ENCODE peak calls at places on chromosomes 6 and 20, in nine cellular contexts. One of them, this sample, is unnamed.

GRCh38 chr6:16420715-16421461 is 182.5 kb downstream of the GMPR start:
- DNase-seq in psoas muscle: no peak
- DNase-seq in tibial artery: no peak
- DNase-seq in heart right ventricle: no peak
- DNase-seq in cardiac muscle cell: peak; percentile 66
- DNase-seq in small intestine: peak; percentile 24
- DNase-seq in AG04450: peak; percentile 33
- DNase-seq in CD8-positive, alpha-beta memory T cell: peak; percentile 20
- DNase-seq in heart left ventricle: no peak
- DNase-seq in this sample: no peak

GRCh38 chr6:108699290-108700041 is 138.7 kb downstream of the FOXO3 start:
- DNase-seq in heart right ventricle: peak; percentile 62
- DNase-seq in tibial artery: no peak
- DNase-seq in small intestine: no peak
- DNase-seq in cardiac muscle cell: peak; percentile 76
- DNase-seq in psoas muscle: no peak
- DNase-seq in heart left ventricle: peak; percentile 71
- DNase-seq in AG04450: no peak
- DNase-seq in CD8-positive, alpha-beta memory T cell: no peak
- DNase-seq in this sample: peak; percentile 38

GRCh38 chr6:24547243-24547642 is 52.5 kb downstream of the ALDH5A1 start:
- DNase-seq in heart left ventricle: no peak
- DNase-seq in psoas muscle: no peak
- DNase-seq in small intestine: no peak
- DNase-seq in CD8-positive, alpha-beta memory T cell: no peak
- DNase-seq in tibial artery: no peak
- DNase-seq in heart right ventricle: no peak
- DNase-seq in cardiac muscle cell: peak; percentile 8
- DNase-seq in AG04450: no peak
- DNase-seq in this sample: no peak

GRCh38 chr6:25375125-25375524 is 96.0 kb downstream of the CARMIL1 start:
- DNase-seq in cardiac muscle cell: no peak
- DNase-seq in CD8-positive, alpha-beta memory T cell: no peak
- DNase-seq in AG04450: no peak
- DNase-seq in heart left ventricle: no peak
- DNase-seq in small intestine: no peak
- DNase-seq in tibial artery: no peak
- DNase-seq in psoas muscle: no peak
- DNase-seq in heart right ventricle: no peak
- DNase-seq in this sample: no peak

GRCh38 chr6:81938014-81938761 is 185.7 kb upstream of the TENT5A start:
- DNase-seq in heart right ventricle: no peak
- DNase-seq in tibial artery: no peak
- DNase-seq in CD8-positive, alpha-beta memory T cell: no peak
- DNase-seq in small intestine: peak; percentile 95
- DNase-seq in heart left ventricle: no peak
- DNase-seq in cardiac muscle cell: peak; percentile 89
- DNase-seq in AG04450: peak; percentile 75
- DNase-seq in psoas muscle: no peak
- DNase-seq in this sample: no peak

GRCh38 chr6:45772886-45773285 is 242.8 kb downstream of the CLIC5 start:
- DNase-seq in psoas muscle: no peak
- DNase-seq in small intestine: no peak
- DNase-seq in tibial artery: no peak
- DNase-seq in cardiac muscle cell: no peak
- DNase-seq in AG04450: no peak
- DNase-seq in heart right ventricle: no peak
- DNase-seq in heart left ventricle: no peak
- DNase-seq in CD8-positive, alpha-beta memory T cell: no peak
- DNase-seq in this sample: no peak

GRCh38 chr20:63120286-63121090 is 95.4 kb downstream of the YTHDF1 start:
- DNase-seq in heart left ventricle: peak; percentile 15
- DNase-seq in psoas muscle: no peak
- DNase-seq in tibial artery: no peak
- DNase-seq in small intestine: no peak
- DNase-seq in heart right ventricle: no peak
- DNase-seq in cardiac muscle cell: no peak
- DNase-seq in AG04450: no peak
- DNase-seq in CD8-positive, alpha-beta memory T cell: no peak
- DNase-seq in this sample: no peak

GRCh38 chr6:166989427-166990034 is 9.7 kb upstream of the CEP43 start:
- DNase-seq in heart right ventricle: peak; percentile 35
- DNase-seq in tibial artery: no peak
- DNase-seq in psoas muscle: no peak
- DNase-seq in cardiac muscle cell: peak; percentile 62
- DNase-seq in heart left ventricle: no peak
- DNase-seq in AG04450: peak; percentile 11
- DNase-seq in CD8-positive, alpha-beta memory T cell: no peak
- DNase-seq in small intestine: peak; percentile 28
- DNase-seq in this sample: no peak

GRCh38 chr6:130517444-130517931 is 151.7 kb downstream of the TMEM200A start:
- DNase-seq in heart left ventricle: no peak
- DNase-seq in AG04450: no peak
- DNase-seq in psoas muscle: no peak
- DNase-seq in cardiac muscle cell: no peak
- DNase-seq in heart right ventricle: no peak
- DNase-seq in tibial artery: no peak
- DNase-seq in small intestine: peak; percentile 8
- DNase-seq in CD8-positive, alpha-beta memory T cell: no peak
- DNase-seq in this sample: no peak

GRCh38 chr6:11273406-11274065 is 41.1 kb upstream of the NEDD9 start:
- DNase-seq in tibial artery: no peak
- DNase-seq in CD8-positive, alpha-beta memory T cell: no peak
- DNase-seq in heart left ventricle: no peak
- DNase-seq in psoas muscle: no peak
- DNase-seq in AG04450: no peak
- DNase-seq in cardiac muscle cell: no peak
- DNase-seq in heart right ventricle: no peak
- DNase-seq in small intestine: peak; percentile 82
- DNase-seq in this sample: no peak

GRCh38 chr6:73666393-73666792 is 12.6 kb upstream of the SLC17A5 start:
- DNase-seq in heart right ventricle: no peak
- DNase-seq in heart left ventricle: no peak
- DNase-seq in psoas muscle: no peak
- DNase-seq in small intestine: no peak
- DNase-seq in tibial artery: no peak
- DNase-seq in AG04450: no peak
- DNase-seq in cardiac muscle cell: peak; percentile 62
- DNase-seq in CD8-positive, alpha-beta memory T cell: no peak
- DNase-seq in this sample: no peak

GRCh38 chr6:134599079-134599478 is 281.2 kb upstream of the SGK1 start:
- DNase-seq in small intestine: peak; percentile 29
- DNase-seq in heart left ventricle: no peak
- DNase-seq in tibial artery: no peak
- DNase-seq in psoas muscle: no peak
- DNase-seq in cardiac muscle cell: no peak
- DNase-seq in CD8-positive, alpha-beta memory T cell: no peak
- DNase-seq in heart right ventricle: no peak
- DNase-seq in AG04450: no peak
- DNase-seq in this sample: no peak

GRCh38 chr6:130575971-130576370 is 210.2 kb downstream of the TMEM200A start:
- DNase-seq in psoas muscle: no peak
- DNase-seq in heart right ventricle: no peak
- DNase-seq in CD8-positive, alpha-beta memory T cell: peak; percentile 20
- DNase-seq in AG04450: no peak
- DNase-seq in heart left ventricle: no peak
- DNase-seq in small intestine: peak; percentile 61
- DNase-seq in tibial artery: no peak
- DNase-seq in cardiac muscle cell: no peak
- DNase-seq in this sample: no peak

GRCh38 chr6:163708459-163708858 is 293.9 kb downstream of the QKI start:
- DNase-seq in AG04450: no peak
- DNase-seq in small intestine: no peak
- DNase-seq in heart right ventricle: no peak
- DNase-seq in heart left ventricle: no peak
- DNase-seq in psoas muscle: no peak
- DNase-seq in cardiac muscle cell: no peak
- DNase-seq in CD8-positive, alpha-beta memory T cell: no peak
- DNase-seq in tibial artery: no peak
- DNase-seq in this sample: no peak

GRCh38 chr20:20366896-20367680 is 816 bp upstream of the INSM1 start:
- DNase-seq in cardiac muscle cell: no peak
- DNase-seq in AG04450: no peak
- DNase-seq in tibial artery: no peak
- DNase-seq in CD8-positive, alpha-beta memory T cell: no peak
- DNase-seq in small intestine: no peak
- DNase-seq in psoas muscle: no peak
- DNase-seq in heart right ventricle: no peak
- DNase-seq in heart left ventricle: no peak
- DNase-seq in this sample: no peak

GRCh38 chr6:89242574-89243330 is 25.6 kb upstream of the GABRR1 start:
- DNase-seq in heart right ventricle: peak; percentile 11
- DNase-seq in small intestine: peak; percentile 60
- DNase-seq in cardiac muscle cell: peak; percentile 77
- DNase-seq in tibial artery: no peak
- DNase-seq in heart left ventricle: no peak
- DNase-seq in AG04450: peak; percentile 34
- DNase-seq in psoas muscle: no peak
- DNase-seq in CD8-positive, alpha-beta memory T cell: no peak
- DNase-seq in this sample: no peak

GRCh38 chr20:33387177-33387576 is 14.1 kb downstream of the CDK5RAP1 start:
- DNase-seq in cardiac muscle cell: peak; percentile 63
- DNase-seq in AG04450: no peak
- DNase-seq in CD8-positive, alpha-beta memory T cell: no peak
- DNase-seq in small intestine: no peak
- DNase-seq in psoas muscle: peak; percentile 46
- DNase-seq in heart right ventricle: peak; percentile 52
- DNase-seq in tibial artery: no peak
- DNase-seq in heart left ventricle: peak; percentile 80
- DNase-seq in this sample: no peak

GRCh38 chr20:32079655-32080109 is 27.6 kb downstream of the HCK start:
- DNase-seq in AG04450: no peak
- DNase-seq in heart right ventricle: no peak
- DNase-seq in small intestine: no peak
- DNase-seq in tibial artery: no peak
- DNase-seq in CD8-positive, alpha-beta memory T cell: no peak
- DNase-seq in cardiac muscle cell: no peak
- DNase-seq in psoas muscle: no peak
- DNase-seq in heart left ventricle: no peak
- DNase-seq in this sample: no peak

GRCh38 chr6:1110935-1111334 is 201.0 kb upstream of the FOXQ1 start:
- DNase-seq in heart left ventricle: no peak
- DNase-seq in psoas muscle: no peak
- DNase-seq in small intestine: peak; percentile 18
- DNase-seq in AG04450: no peak
- DNase-seq in cardiac muscle cell: no peak
- DNase-seq in tibial artery: no peak
- DNase-seq in heart right ventricle: no peak
- DNase-seq in CD8-positive, alpha-beta memory T cell: no peak
- DNase-seq in this sample: no peak

GRCh38 chr20:39916236-39916635 is 772.8 kb downstream of the MAFB start:
- DNase-seq in CD8-positive, alpha-beta memory T cell: no peak
- DNase-seq in heart right ventricle: no peak
- DNase-seq in small intestine: no peak
- DNase-seq in tibial artery: no peak
- DNase-seq in cardiac muscle cell: no peak
- DNase-seq in heart left ventricle: no peak
- DNase-seq in AG04450: no peak
- DNase-seq in psoas muscle: no peak
- DNase-seq in this sample: no peak

GRCh38 chr6:136408205-136408604 is 118.6 kb upstream of the BCLAF1 start:
- DNase-seq in psoas muscle: no peak
- DNase-seq in small intestine: no peak
- DNase-seq in AG04450: no peak
- DNase-seq in cardiac muscle cell: peak; percentile 40
- DNase-seq in CD8-positive, alpha-beta memory T cell: no peak
- DNase-seq in heart left ventricle: no peak
- DNase-seq in heart right ventricle: no peak
- DNase-seq in tibial artery: no peak
- DNase-seq in this sample: no peak

GRCh38 chr6:113701552-113702254 is 155.4 kb upstream of the MARCKS start:
- DNase-seq in heart right ventricle: no peak
- DNase-seq in psoas muscle: no peak
- DNase-seq in heart left ventricle: no peak
- DNase-seq in tibial artery: no peak
- DNase-seq in small intestine: no peak
- DNase-seq in AG04450: no peak
- DNase-seq in CD8-positive, alpha-beta memory T cell: no peak
- DNase-seq in cardiac muscle cell: peak; percentile 50
- DNase-seq in this sample: no peak
- H3K27ac ChIP-seq in heart right ventricle: no peak overlapping the region
- H3K27ac ChIP-seq in psoas muscle: no peak overlapping the region
- H3K27ac ChIP-seq in heart left ventricle: no peak overlapping the region
- H3K27ac ChIP-seq in tibial artery: no peak overlapping the region
- H3K27ac ChIP-seq in small intestine: no peak overlapping the region
- H3K27ac ChIP-seq in AG04450: no peak overlapping the region
- H3K27ac ChIP-seq in CD8-positive, alpha-beta memory T cell: no peak overlapping the region
- H3K27ac ChIP-seq in cardiac muscle cell: no peak overlapping the region
- H3K27ac ChIP-seq in this sample: no peak overlapping the region

GRCh38 chr6:27163858-27164257 is 83.6 kb upstream of the PRSS16 start:
- DNase-seq in psoas muscle: no peak
- DNase-seq in heart right ventricle: no peak
- DNase-seq in CD8-positive, alpha-beta memory T cell: no peak
- DNase-seq in tibial artery: no peak
- DNase-seq in cardiac muscle cell: no peak
- DNase-seq in heart left ventricle: no peak
- DNase-seq in AG04450: no peak
- DNase-seq in small intestine: no peak
- DNase-seq in this sample: no peak

GRCh38 chr6:27168108-27168507 is 79.4 kb upstream of the PRSS16 start:
- DNase-seq in heart left ventricle: no peak
- DNase-seq in heart right ventricle: no peak
- DNase-seq in small intestine: no peak
- DNase-seq in tibial artery: no peak
- DNase-seq in psoas muscle: no peak
- DNase-seq in CD8-positive, alpha-beta memory T cell: no peak
- DNase-seq in cardiac muscle cell: no peak
- DNase-seq in AG04450: peak; percentile 77
- DNase-seq in this sample: no peak

GRCh38 chr6:27168586-27169443 is 78.7 kb upstream of the PRSS16 start:
- DNase-seq in cardiac muscle cell: peak; percentile 37
- DNase-seq in heart left ventricle: no peak
- DNase-seq in CD8-positive, alpha-beta memory T cell: no peak
- DNase-seq in psoas muscle: no peak
- DNase-seq in small intestine: no peak
- DNase-seq in tibial artery: no peak
- DNase-seq in heart right ventricle: no peak
- DNase-seq in AG04450: peak; percentile 84
- DNase-seq in this sample: no peak
- H3K27ac ChIP-seq in cardiac muscle cell: no peak overlapping the region
- H3K27ac ChIP-seq in heart left ventricle: no peak overlapping the region
- H3K27ac ChIP-seq in CD8-positive, alpha-beta memory T cell: no peak overlapping the region
- H3K27ac ChIP-seq in psoas muscle: no peak overlapping the region
- H3K27ac ChIP-seq in small intestine: no peak overlapping the region
- H3K27ac ChIP-seq in tibial artery: no peak overlapping the region
- H3K27ac ChIP-seq in heart right ventricle: no peak overlapping the region
- H3K27ac ChIP-seq in AG04450: peak overlapping the region; percentile 89
- H3K27ac ChIP-seq in this sample: no peak overlapping the region

GRCh38 chr6:148021715-148022114 is 320.9 kb upstream of the SASH1 start:
- DNase-seq in cardiac muscle cell: no peak
- DNase-seq in small intestine: no peak
- DNase-seq in heart right ventricle: no peak
- DNase-seq in heart left ventricle: no peak
- DNase-seq in CD8-positive, alpha-beta memory T cell: no peak
- DNase-seq in tibial artery: no peak
- DNase-seq in psoas muscle: no peak
- DNase-seq in AG04450: no peak
- DNase-seq in this sample: no peak
- H3K27ac ChIP-seq in cardiac muscle cell: no peak overlapping the region
- H3K27ac ChIP-seq in small intestine: no peak overlapping the region
- H3K27ac ChIP-seq in heart right ventricle: no peak overlapping the region
- H3K27ac ChIP-seq in heart left ventricle: no peak overlapping the region
- H3K27ac ChIP-seq in CD8-positive, alpha-beta memory T cell: no peak overlapping the region
- H3K27ac ChIP-seq in tibial artery: no peak overlapping the region
- H3K27ac ChIP-seq in psoas muscle: no peak overlapping the region
- H3K27ac ChIP-seq in AG04450: no peak overlapping the region
- H3K27ac ChIP-seq in this sample: no peak overlapping the region

GRCh38 chr20:44429419-44430269 is 46.0 kb upstream of the TTPAL start:
- DNase-seq in AG04450: no peak
- DNase-seq in heart right ventricle: no peak
- DNase-seq in tibial artery: no peak
- DNase-seq in CD8-positive, alpha-beta memory T cell: no peak
- DNase-seq in small intestine: no peak
- DNase-seq in cardiac muscle cell: no peak
- DNase-seq in heart left ventricle: no peak
- DNase-seq in psoas muscle: no peak
- DNase-seq in this sample: no peak
- H3K27ac ChIP-seq in AG04450: no peak overlapping the region
- H3K27ac ChIP-seq in heart right ventricle: no peak overlapping the region
- H3K27ac ChIP-seq in tibial artery: no peak overlapping the region
- H3K27ac ChIP-seq in CD8-positive, alpha-beta memory T cell: no peak overlapping the region
- H3K27ac ChIP-seq in small intestine: peak overlapping the region; percentile 60
- H3K27ac ChIP-seq in cardiac muscle cell: no peak overlapping the region
- H3K27ac ChIP-seq in heart left ventricle: no peak overlapping the region
- H3K27ac ChIP-seq in psoas muscle: no peak overlapping the region
- H3K27ac ChIP-seq in this sample: no peak overlapping the region